ENCODE peak calls at places on chromosomes 13 and 19, in nine cellular contexts. Q is stimulated activated CD4-positive, alpha-beta T cell treated with anti-CD3 and anti-CD28 coated beads, TNF-alpha, amount 100 ng/mL, for 24 hours; F is NCI-H1436; E is activated naive CD8-positive, alpha-beta T cell treated with anti-CD3 and anti-CD28 coated beads, Interleukin-2, amount 50 U/mL, for 24 hours; U is SW 1271; R is renal cortical epithelial cell; J is head of caudate nucleus; N is KBM-7; D is GM23338. C is an unnamed sample.

GRCh38 chr13:50131998-50132936 is 117.0 kb downstream of the KCNRG start:
- DNase-seq in E (peak; percentile 14), J (no peak), Q (no peak), U (no peak), N (no peak), D (peak; percentile 78), F (no peak), R (no peak), C (no peak)

GRCh38 chr13:48653074-48654054 is at the start of gene CYSLTR2:
- DNase-seq in U (no peak), D (peak; percentile 52), F (peak; percentile 51), J (no peak), N (peak; percentile 86), E (no peak), R (peak; percentile 72), Q (no peak), C (no peak)

GRCh38 chr19:15550847-15551182 is 42.5 kb downstream of the CYP4F22 start:
- DNase-seq in E (peak; percentile 21), Q (no peak), D (peak; percentile 27), N (peak; percentile 27), R (no peak), U (no peak), F (no peak), J (no peak), C (no peak)

GRCh38 chr19:13334801-13335481 is 171.3 kb downstream of the CACNA1A start:
- DNase-seq in F (no peak), D (peak; percentile 26), U (no peak), E (no peak), Q (no peak), R (no peak), N (peak; percentile 37), J (no peak), C (no peak)

GRCh38 chr19:38634757-38635482 is 12.5 kb upstream of the ACTN4 start:
- DNase-seq in R (peak; percentile 30), E (peak; percentile 80), N (peak; percentile 81), Q (peak; percentile 53), J (peak; percentile 67), U (no peak), F (peak; percentile 21), D (peak; percentile 73), C (peak; percentile 74)

GRCh38 chr19:42279902-42280760 is 11.1 kb downstream of the CIC start:
- DNase-seq in Q (peak; percentile 73), F (peak; percentile 93), R (peak; percentile 55), J (peak; percentile 97), E (peak; percentile 89), N (peak; percentile 81), U (peak; percentile 59), D (peak; percentile 79), C (peak; percentile 92)

GRCh38 chr19:38971672-38972071 is 3.9 kb downstream of the FBXO17 start:
- DNase-seq in E (no peak), J (no peak), U (no peak), N (no peak), F (no peak), R (peak; percentile 35), Q (no peak), D (no peak), C (no peak)

GRCh38 chr13:26538363-26539317 is 18.8 kb upstream of the WASF3 start:
- DNase-seq in F (no peak), U (no peak), N (no peak), Q (no peak), R (peak; percentile 22), J (no peak), E (no peak), D (no peak), C (peak; percentile 76)

GRCh38 chr13:40969169-40969901 is 49.8 kb downstream of the ELF1 start:
- DNase-seq in E (no peak), F (no peak), J (no peak), U (no peak), D (no peak), N (no peak), Q (no peak), R (no peak), C (no peak)

GRCh38 chr19:10454267-10454666 is 33.9 kb downstream of the PDE4A start:
- DNase-seq in U (no peak), D (peak; percentile 92), E (no peak), J (peak; percentile 22), Q (no peak), N (no peak), R (no peak), F (peak; percentile 70), C (peak; percentile 91)

GRCh38 chr19:44702551-44703176 is 3.7 kb downstream of the CEACAM16 start:
- DNase-seq in Q (no peak), E (no peak), F (no peak), N (no peak), R (no peak), U (no peak), J (no peak), D (no peak), C (no peak)